ENCODE peak calls at places on chromosome 19, in nine cellular contexts. P is neural progenitor cell, H is IMR-90, Y is neuronal stem cell, C is SK-N-SH, G is fibroblast of lung, B is mammary epithelial cell, X is GM23248, V is PC-3. J is an unnamed sample.

GRCh38 chr19:3880471-3881271 is at the start of gene ATCAY:
- DNase-seq in P (peak), H (no peak), Y (peak), C (peak), G (no peak), B (no peak), X (no peak), V (no peak), J (no peak)

GRCh38 chr19:58547323-58548312 is 3.8 kb downstream of the TRIM28 start:
- DNase-seq in P (no peak), H (no peak), Y (no peak), C (no peak), G (no peak), B (no peak), X (no peak), V (no peak), J (no peak)

GRCh38 chr19:58330458-58330857 is 3.7 kb downstream of the ZSCAN22 start:
- DNase-seq in P (no peak), H (peak), Y (no peak), C (no peak), G (peak), B (peak), X (peak), V (peak), J (peak)

GRCh38 chr19:53944933-53945332 is 17.8 kb upstream of the CACNG8 start:
- DNase-seq in P (no peak), H (no peak), Y (no peak), C (no peak), G (no peak), B (no peak), X (no peak), V (no peak), J (no peak)

GRCh38 chr19:28290963-28291657 is 921.8 kb downstream of the UQCRFS1 start:
- DNase-seq in P (peak), H (no peak), Y (no peak), C (no peak), G (no peak), B (no peak), X (no peak), V (no peak), J (no peak)

GRCh38 chr19:56507446-56508281 is at the start of gene ZNF471:
- DNase-seq in P (peak), H (peak), Y (peak), C (peak), G (peak), B (peak), X (peak), V (peak), J (peak)

GRCh38 chr19:39498262-39499081 is at the start of gene DLL3:
- DNase-seq in P (peak), H (peak), Y (no peak), C (peak), G (no peak), B (peak), X (peak), V (peak), J (peak)

GRCh38 chr19:14408641-14409120 is 10.5 kb downstream of the DDX39A start:
- DNase-seq in P (no peak), H (no peak), Y (no peak), C (no peak), G (no peak), B (no peak), X (peak), V (no peak), J (no peak)

GRCh38 chr19:37572203-37572602 is 22.4 kb downstream of the ZNF571 start:
- DNase-seq in P (no peak), H (peak), Y (no peak), C (no peak), G (peak), B (peak), X (peak), V (no peak), J (no peak)

GRCh38 chr19:5623397-5624153 is 692 bp downstream of the SAFB start:
- DNase-seq in P (peak), H (no peak), Y (no peak), C (peak), G (no peak), B (no peak), X (no peak), V (no peak), J (peak)

GRCh38 chr19:5827891-5828660 is 11.4 kb downstream of the FUT6 start:
- DNase-seq in P (peak), H (peak), Y (peak), C (peak), G (peak), B (peak), X (peak), V (peak), J (peak)

GRCh38 chr19:27774827-27775226 is 1438.1 kb downstream of the UQCRFS1 start:
- DNase-seq in P (no peak), H (no peak), Y (no peak), C (no peak), G (no peak), B (no peak), X (peak), V (peak), J (no peak)

GRCh38 chr19:53432088-53432661 is 391 bp downstream of the ZNF761 start:
- DNase-seq in P (peak), H (peak), Y (peak), C (peak), G (peak), B (peak), X (peak), V (peak), J (peak)

GRCh38 chr19:34991542-34992333 is 8.4 kb upstream of the GRAMD1A start:
- DNase-seq in P (no peak), H (no peak), Y (no peak), C (no peak), G (no peak), B (no peak), X (no peak), V (no peak), J (no peak)

GRCh38 chr19:48635966-48636858 is 967 bp downstream of the DBP start:
- DNase-seq in P (peak), H (no peak), Y (no peak), C (no peak), G (no peak), B (no peak), X (peak), V (no peak), J (peak)

GRCh38 chr19:46823049-46823448 is 27.6 kb downstream of the AP2S1 start:
- DNase-seq in P (peak), H (no peak), Y (no peak), C (no peak), G (no peak), B (no peak), X (no peak), V (no peak), J (no peak)

GRCh38 chr19:11578342-11579142 is 1.1 kb upstream of the ACP5 start:
- DNase-seq in P (peak), H (no peak), Y (no peak), C (peak), G (no peak), B (no peak), X (no peak), V (no peak), J (peak)

GRCh38 chr19:15265849-15266248 is 33.6 kb upstream of the EPHX3 start:
- DNase-seq in P (no peak), H (peak), Y (no peak), C (peak), G (peak), B (peak), X (peak), V (peak), J (peak)

GRCh38 chr19:55368701-55369563 is 1.3 kb downstream of the IL11 start:
- DNase-seq in P (peak), H (peak), Y (no peak), C (peak), G (peak), B (peak), X (peak), V (peak), J (peak)

GRCh38 chr19:35517342-35517741 is 3.9 kb upstream of the DMKN start:
- DNase-seq in P (no peak), H (no peak), Y (no peak), C (no peak), G (no peak), B (no peak), X (no peak), V (no peak), J (no peak)

GRCh38 chr19:38206006-38206745 is 17.8 kb downstream of the DPF1 start:
- DNase-seq in P (no peak), H (no peak), Y (no peak), C (no peak), G (no peak), B (no peak), X (no peak), V (no peak), J (no peak)

GRCh38 chr19:22882797-22883196 is 50.7 kb downstream of the ZNF723 start:
- DNase-seq in P (peak), H (peak), Y (no peak), C (peak), G (peak), B (peak), X (peak), V (peak), J (peak)

GRCh38 chr19:887599-887998 is 5.4 kb downstream of the MED16 start:
- DNase-seq in P (no peak), H (no peak), Y (no peak), C (no peak), G (no peak), B (no peak), X (no peak), V (no peak), J (no peak)

GRCh38 chr19:53982056-53982455 is 9.4 kb upstream of the CACNG6 start:
- DNase-seq in P (peak), H (no peak), Y (no peak), C (peak), G (peak), B (no peak), X (peak), V (peak), J (peak)

GRCh38 chr19:10009269-10009665 is 1.0 kb downstream of the COL5A3 start:
- DNase-seq in P (peak), H (peak), Y (peak), C (peak), G (peak), B (peak), X (peak), V (peak), J (peak)

GRCh38 chr19:54432144-54432738 is 16.8 kb upstream of the LENG8 start:
- DNase-seq in P (no peak), H (no peak), Y (no peak), C (no peak), G (no peak), B (peak), X (no peak), V (peak), J (no peak)

GRCh38 chr19:41586064-41586463 is 10.1 kb downstream of the CEACAM21 start:
- DNase-seq in P (no peak), H (no peak), Y (no peak), C (no peak), G (no peak), B (no peak), X (no peak), V (no peak), J (no peak)

GRCh38 chr19:7267792-7268736 is 26.1 kb downstream of the INSR start:
- DNase-seq in P (no peak), H (no peak), Y (no peak), C (no peak), G (no peak), B (no peak), X (no peak), V (no peak), J (no peak)

GRCh38 chr19:6038634-6039405 is 60.9 kb upstream of the RANBP3 start:
- DNase-seq in P (no peak), H (peak), Y (no peak), C (no peak), G (no peak), B (no peak), X (no peak), V (no peak), J (no peak)

GRCh38 chr19:7863971-7864718 is 10.0 kb downstream of the PRR36 start:
- DNase-seq in P (no peak), H (no peak), Y (no peak), C (no peak), G (no peak), B (no peak), X (no peak), V (no peak), J (no peak)

GRCh38 chr19:49502866-49503581 is 6.8 kb downstream of the RPS11 start:
- DNase-seq in P (peak), H (peak), Y (no peak), C (peak), G (peak), B (peak), X (peak), V (peak), J (peak)

GRCh38 chr19:50794074-50794777 is 4.0 kb downstream of the ACP4 start:
- DNase-seq in P (no peak), H (no peak), Y (no peak), C (peak), G (no peak), B (peak), X (peak), V (peak), J (peak)

GRCh38 chr19:14339741-14340140 is 41.5 kb upstream of the ADGRE5 start:
- DNase-seq in P (no peak), H (no peak), Y (no peak), C (no peak), G (no peak), B (no peak), X (no peak), V (no peak), J (no peak)

GRCh38 chr19:44624840-44625354 is 11.5 kb downstream of the IGSF23 start:
- DNase-seq in P (no peak), H (no peak), Y (no peak), C (no peak), G (no peak), B (no peak), X (no peak), V (no peak), J (no peak)

GRCh38 chr19:6458695-6459355 is 767 bp downstream of the SLC25A23 start:
- DNase-seq in P (peak), H (no peak), Y (no peak), C (no peak), G (no peak), B (no peak), X (peak), V (peak), J (peak)

GRCh38 chr19:13190781-13191540 is 40.8 kb downstream of the IER2 start:
- DNase-seq in P (no peak), H (no peak), Y (no peak), C (no peak), G (no peak), B (no peak), X (no peak), V (no peak), J (peak)
- H3K4me2 ChIP-seq in P (no peak), H (no peak), Y (no peak), C (no peak), G (no peak), B (no peak), X (no peak), V (no peak), J (no peak)

DNA sequence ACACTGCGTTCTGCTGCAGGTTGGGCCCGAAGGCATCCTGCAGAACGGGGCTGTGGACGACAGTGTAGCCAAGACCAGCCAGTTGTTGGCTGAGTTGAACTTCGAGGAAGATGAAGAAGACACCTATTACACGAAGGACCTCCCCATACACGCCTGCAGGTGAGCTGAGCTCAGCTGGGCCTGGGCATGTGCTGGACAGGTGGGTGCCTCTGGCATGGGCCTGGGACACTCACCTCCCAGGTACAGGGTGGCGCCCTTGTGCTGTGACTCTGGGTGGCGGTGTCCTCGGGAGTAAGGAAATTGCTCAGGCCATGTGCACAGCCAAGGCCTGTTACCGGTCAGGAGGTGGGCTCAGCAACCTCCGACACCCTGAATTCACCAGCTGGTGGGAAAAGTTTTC is 14.2 kb downstream of the UPF1 start:
- DNase-seq in P (no peak), H (no peak), Y (no peak), C (peak), G (no peak), B (no peak), X (no peak), V (no peak), J (no peak)
- H3K4me2 ChIP-seq in P (no peak), H (no peak), Y (no peak), C (no peak), G (no peak), B (no peak), X (no peak), V (no peak), J (no peak)

GRCh38 chr19:17128820-17129219 is 53.2 kb downstream of the MYO9B start:
- DNase-seq in P (no peak), H (no peak), Y (no peak), C (no peak), G (no peak), B (no peak), X (no peak), V (no peak), J (no peak)

GRCh38 chr19:17125728-17126677 is 50.4 kb downstream of the MYO9B start:
- DNase-seq in P (no peak), H (peak), Y (no peak), C (peak), G (peak), B (no peak), X (peak), V (no peak), J (no peak)

GRCh38 chr19:17128403-17128802 is 52.8 kb downstream of the MYO9B start:
- DNase-seq in P (no peak), H (no peak), Y (no peak), C (no peak), G (no peak), B (no peak), X (no peak), V (no peak), J (no peak)

GRCh38 chr19:17129377-17129776 is 53.8 kb downstream of the MYO9B start:
- DNase-seq in P (no peak), H (no peak), Y (no peak), C (no peak), G (no peak), B (no peak), X (no peak), V (no peak), J (no peak)

DNA sequence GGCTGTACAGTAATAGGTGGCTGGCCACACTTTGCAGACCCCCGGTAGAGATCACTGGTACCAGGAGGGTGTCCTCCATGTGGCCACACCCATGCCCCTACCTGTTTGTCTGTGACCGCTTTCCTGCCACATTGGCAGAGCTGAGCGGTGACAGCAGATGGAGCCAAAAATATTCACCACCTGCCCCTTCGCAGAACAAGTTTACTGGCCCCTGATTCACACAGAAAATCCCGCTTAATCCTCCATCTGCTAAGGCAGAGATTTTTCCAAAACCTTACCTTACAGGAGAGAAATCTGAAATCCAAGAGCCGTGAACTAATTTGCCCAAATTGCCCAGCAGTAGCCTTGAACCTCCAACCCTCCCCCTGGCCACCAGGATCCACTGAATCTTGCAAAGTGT is 52.1 kb downstream of the MYO9B start:
- DNase-seq in P (no peak), H (no peak), Y (no peak), C (no peak), G (no peak), B (no peak), X (no peak), V (no peak), J (no peak)
- H3K4me2 ChIP-seq in P (no peak), H (no peak), Y (no peak), C (no peak), G (no peak), B (no peak), X (no peak), V (no peak), J (no peak)

GRCh38 chr19:2460245-2460644 is 3.5 kb upstream of the LMNB2 start:
- DNase-seq in P (no peak), H (no peak), Y (no peak), C (no peak), G (no peak), B (no peak), X (no peak), V (no peak), J (no peak)

GRCh38 chr19:2461751-2462634 is 5.2 kb upstream of the LMNB2 start:
- DNase-seq in P (peak), H (peak), Y (peak), C (peak), G (peak), B (peak), X (peak), V (peak), J (peak)

GRCh38 chr19:2464389-2464788 is 7.6 kb upstream of the LMNB2 start:
- DNase-seq in P (no peak), H (no peak), Y (no peak), C (no peak), G (no peak), B (no peak), X (no peak), V (no peak), J (no peak)

GRCh38 chr19:2458054-2458453 is 1.3 kb upstream of the LMNB2 start:
- DNase-seq in P (no peak), H (no peak), Y (no peak), C (no peak), G (no peak), B (no peak), X (no peak), V (no peak), J (no peak)

DNA sequence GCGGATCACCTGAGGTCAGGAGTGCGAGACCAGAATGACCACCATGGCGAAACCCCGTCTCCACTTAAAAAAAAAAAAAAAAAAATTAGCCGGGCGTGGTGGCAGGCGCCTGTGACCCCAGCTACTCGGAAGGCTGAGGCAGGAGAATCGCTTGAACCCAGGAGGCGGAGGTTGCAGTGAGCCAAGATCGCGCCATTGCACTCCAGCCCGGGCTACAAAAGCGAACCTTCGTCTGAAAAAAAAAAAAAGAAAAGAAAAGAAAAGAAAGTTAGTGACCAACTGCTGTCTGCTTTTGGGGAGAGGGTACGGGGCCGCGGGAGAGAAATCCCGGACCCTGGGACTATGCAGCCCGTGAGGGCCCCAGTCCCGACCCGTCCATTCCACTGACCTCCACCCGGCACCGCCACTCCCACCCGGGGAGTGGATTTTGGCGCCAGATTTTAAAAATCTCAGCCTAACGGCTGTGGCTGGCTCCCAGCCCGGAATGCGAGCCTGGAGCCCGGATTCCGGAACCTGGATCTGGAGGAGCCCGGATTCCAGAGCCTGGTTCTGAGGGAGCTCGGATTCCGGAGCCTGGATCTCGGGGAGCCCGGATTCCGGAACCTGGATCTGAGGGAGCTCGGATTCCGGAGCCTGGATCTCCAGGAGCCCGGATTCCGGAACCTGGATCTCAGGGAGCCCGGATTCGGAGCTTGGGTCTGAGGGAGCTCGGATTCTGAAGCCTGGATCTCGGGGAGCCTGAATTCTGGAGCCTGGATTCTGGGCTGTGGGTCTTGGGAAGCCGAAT is 6.1 kb upstream of the LMNB2 start:
- DNase-seq in P (peak), H (peak), Y (peak), C (peak), G (peak), B (peak), X (peak), V (peak), J (peak)
- H3K4me2 ChIP-seq in P (peak), H (peak), Y (peak), C (peak), G (peak), B (peak), X (peak), V (peak), J (peak)

DNA sequence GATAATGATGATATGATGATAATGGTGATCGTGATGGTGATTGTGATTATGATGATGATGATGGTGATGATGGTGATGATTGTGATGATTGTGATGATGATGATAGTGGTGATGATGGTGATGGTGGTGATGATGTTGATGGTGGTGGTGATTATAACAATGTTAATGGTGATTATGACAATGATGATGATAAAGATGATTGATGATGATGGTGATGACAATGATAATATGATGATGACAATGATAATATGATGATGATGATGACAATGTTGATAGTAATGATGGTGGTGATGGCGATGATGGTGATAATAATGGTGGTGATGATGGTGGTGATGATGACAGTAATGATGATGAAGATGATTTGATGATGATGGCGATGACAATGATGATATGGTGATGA is 34.1 kb upstream of the ZNF536 start:
- DNase-seq in P (no peak), H (no peak), Y (no peak), C (no peak), G (no peak), B (no peak), X (no peak), V (no peak), J (no peak)
- H3K4me2 ChIP-seq in P (no peak), H (no peak), Y (no peak), C (no peak), G (no peak), B (no peak), X (no peak), V (no peak), J (no peak)

GRCh38 chr19:33294058-33294798 is 8.1 kb downstream of the CEBPA start:
- DNase-seq in P (no peak), H (no peak), Y (no peak), C (no peak), G (no peak), B (no peak), X (no peak), V (no peak), J (no peak)
- H3K4me2 ChIP-seq in P (no peak), H (no peak), Y (no peak), C (no peak), G (no peak), B (no peak), X (no peak), V (peak), J (peak)

J was measured in hepatocyte.